ENCODE peak calls at places on chromosome 19, in five cellular contexts. One of them, this sample, is unnamed.

GRCh38 chr19:31139871-31140505 is 209.2 kb downstream of the TSHZ3 start:
- DNase-seq in H1: no peak
- DNase-seq in GM23248: peak; percentile 92
- DNase-seq in mammary epithelial cell: peak; percentile 33
- DNase-seq in fibroblast of lung: peak; percentile 94
- DNase-seq in this sample: peak; percentile 93

GRCh38 chr19:15246198-15246481 is 13.9 kb upstream of the EPHX3 start:
- DNase-seq in H1: no peak
- DNase-seq in GM23248: no peak
- DNase-seq in mammary epithelial cell: no peak
- DNase-seq in fibroblast of lung: no peak
- DNase-seq in this sample: no peak

GRCh38 chr19:40610396-40611064 is 9.4 kb downstream of the LTBP4 start:
- DNase-seq in H1: no peak
- DNase-seq in GM23248: peak; percentile 63
- DNase-seq in mammary epithelial cell: peak; percentile 46
- DNase-seq in fibroblast of lung: no peak
- DNase-seq in this sample: no peak

GRCh38 chr19:6616011-6616410 is 25.1 kb upstream of the CD70 start:
- DNase-seq in H1: no peak
- DNase-seq in GM23248: peak; percentile 84
- DNase-seq in mammary epithelial cell: peak; percentile 91
- DNase-seq in fibroblast of lung: peak; percentile 87
- DNase-seq in this sample: peak; percentile 83

GRCh38 chr19:38266981-38267597 is 2.7 kb downstream of the SPINT2 start:
- DNase-seq in H1: no peak
- DNase-seq in GM23248: peak; percentile 72
- DNase-seq in mammary epithelial cell: peak; percentile 86
- DNase-seq in fibroblast of lung: peak; percentile 73
- DNase-seq in this sample: peak; percentile 68

GRCh38 chr19:11209892-11210655 is 12.7 kb upstream of the KANK2 start:
- DNase-seq in H1: no peak
- DNase-seq in GM23248: no peak
- DNase-seq in mammary epithelial cell: no peak
- DNase-seq in fibroblast of lung: no peak
- DNase-seq in this sample: no peak

GRCh38 chr19:12346896-12347295 is 13.5 kb upstream of the ZNF563 start:
- DNase-seq in H1: no peak
- DNase-seq in GM23248: no peak
- DNase-seq in mammary epithelial cell: no peak
- DNase-seq in fibroblast of lung: no peak
- DNase-seq in this sample: no peak

GRCh38 chr19:5985098-5985783 is 7.3 kb upstream of the RANBP3 start:
- DNase-seq in H1: no peak
- DNase-seq in GM23248: peak; percentile 67
- DNase-seq in mammary epithelial cell: peak; percentile 58
- DNase-seq in fibroblast of lung: peak; percentile 73
- DNase-seq in this sample: peak; percentile 58

GRCh38 chr19:2603320-2603719 is 99.2 kb downstream of the GNG7 start:
- DNase-seq in H1: no peak
- DNase-seq in GM23248: peak; percentile 75
- DNase-seq in mammary epithelial cell: no peak
- DNase-seq in fibroblast of lung: peak; percentile 84
- DNase-seq in this sample: peak; percentile 79

GRCh38 chr19:51531349-51532315 is at the start of gene SIGLEC6:
- DNase-seq in H1: no peak
- DNase-seq in GM23248: no peak
- DNase-seq in mammary epithelial cell: no peak
- DNase-seq in fibroblast of lung: no peak
- DNase-seq in this sample: no peak

GRCh38 chr19:57282011-57282636 is 1.8 kb downstream of the ZNF460 start:
- DNase-seq in H1: no peak
- DNase-seq in GM23248: no peak
- DNase-seq in mammary epithelial cell: peak; percentile 93
- DNase-seq in fibroblast of lung: no peak
- DNase-seq in this sample: no peak

GRCh38 chr19:21474671-21475181 is 30.7 kb upstream of the ZNF429 start:
- DNase-seq in H1: peak; percentile 84
- DNase-seq in GM23248: peak; percentile 72
- DNase-seq in mammary epithelial cell: peak; percentile 64
- DNase-seq in fibroblast of lung: peak; percentile 69
- DNase-seq in this sample: peak; percentile 60

GRCh38 chr19:3275068-3275582 is 50.7 kb downstream of the CELF5 start:
- DNase-seq in H1: peak; percentile 43
- DNase-seq in GM23248: no peak
- DNase-seq in mammary epithelial cell: no peak
- DNase-seq in fibroblast of lung: no peak
- DNase-seq in this sample: no peak

GRCh38 chr19:55549500-55550320 is 4.4 kb upstream of the SBK3 start:
- DNase-seq in H1: no peak
- DNase-seq in GM23248: peak; percentile 91
- DNase-seq in mammary epithelial cell: peak; percentile 65
- DNase-seq in fibroblast of lung: peak; percentile 92
- DNase-seq in this sample: peak; percentile 93

GRCh38 chr19:3275583-3276340 is 51.3 kb downstream of the CELF5 start:
- DNase-seq in H1: peak; percentile 93
- DNase-seq in GM23248: peak; percentile 90
- DNase-seq in mammary epithelial cell: peak; percentile 83
- DNase-seq in fibroblast of lung: peak; percentile 49
- DNase-seq in this sample: peak; percentile 8

GRCh38 chr19:52542984-52543664 is 15.7 kb downstream of the ZNF808 start:
- DNase-seq in H1: no peak
- DNase-seq in GM23248: no peak
- DNase-seq in mammary epithelial cell: no peak
- DNase-seq in fibroblast of lung: peak; percentile 2
- DNase-seq in this sample: no peak

GRCh38 chr19:32350492-32350891 is 5.1 kb downstream of the ZNF507 start:
- DNase-seq in H1: no peak
- DNase-seq in GM23248: no peak
- DNase-seq in mammary epithelial cell: no peak
- DNase-seq in fibroblast of lung: no peak
- DNase-seq in this sample: no peak

GRCh38 chr19:13153627-13154240 is 3.5 kb downstream of the IER2 start:
- DNase-seq in H1: no peak
- DNase-seq in GM23248: peak; percentile 74
- DNase-seq in mammary epithelial cell: no peak
- DNase-seq in fibroblast of lung: peak; percentile 40
- DNase-seq in this sample: peak; percentile 23

GRCh38 chr19:22427587-22428298 is 5.6 kb upstream of the ZNF98 start:
- DNase-seq in H1: no peak
- DNase-seq in GM23248: no peak
- DNase-seq in mammary epithelial cell: no peak
- DNase-seq in fibroblast of lung: no peak
- DNase-seq in this sample: no peak

GRCh38 chr19:11641241-11641640 is 44.0 kb downstream of the ZNF627 start:
- DNase-seq in H1: no peak
- DNase-seq in GM23248: no peak
- DNase-seq in mammary epithelial cell: no peak
- DNase-seq in fibroblast of lung: no peak
- DNase-seq in this sample: no peak

GRCh38 chr19:4439243-4439642 is 18.4 kb downstream of the UBXN6 start:
- DNase-seq in H1: no peak
- DNase-seq in GM23248: no peak
- DNase-seq in mammary epithelial cell: no peak
- DNase-seq in fibroblast of lung: no peak
- DNase-seq in this sample: no peak

GRCh38 chr19:18789883-18790565 is 1.1 kb downstream of the COMP start:
- DNase-seq in H1: peak; percentile 27
- DNase-seq in GM23248: peak; percentile 59
- DNase-seq in mammary epithelial cell: no peak
- DNase-seq in fibroblast of lung: peak; percentile 25
- DNase-seq in this sample: no peak
- TF ChIP-seq EZH2 in H1: no peak
- TF ChIP-seq EZH2 in GM23248: peak; percentile 99
- TF ChIP-seq EZH2 in mammary epithelial cell: no peak
- TF ChIP-seq EZH2 in fibroblast of lung: no peak
- TF ChIP-seq EZH2 in this sample: no peak

DNA sequence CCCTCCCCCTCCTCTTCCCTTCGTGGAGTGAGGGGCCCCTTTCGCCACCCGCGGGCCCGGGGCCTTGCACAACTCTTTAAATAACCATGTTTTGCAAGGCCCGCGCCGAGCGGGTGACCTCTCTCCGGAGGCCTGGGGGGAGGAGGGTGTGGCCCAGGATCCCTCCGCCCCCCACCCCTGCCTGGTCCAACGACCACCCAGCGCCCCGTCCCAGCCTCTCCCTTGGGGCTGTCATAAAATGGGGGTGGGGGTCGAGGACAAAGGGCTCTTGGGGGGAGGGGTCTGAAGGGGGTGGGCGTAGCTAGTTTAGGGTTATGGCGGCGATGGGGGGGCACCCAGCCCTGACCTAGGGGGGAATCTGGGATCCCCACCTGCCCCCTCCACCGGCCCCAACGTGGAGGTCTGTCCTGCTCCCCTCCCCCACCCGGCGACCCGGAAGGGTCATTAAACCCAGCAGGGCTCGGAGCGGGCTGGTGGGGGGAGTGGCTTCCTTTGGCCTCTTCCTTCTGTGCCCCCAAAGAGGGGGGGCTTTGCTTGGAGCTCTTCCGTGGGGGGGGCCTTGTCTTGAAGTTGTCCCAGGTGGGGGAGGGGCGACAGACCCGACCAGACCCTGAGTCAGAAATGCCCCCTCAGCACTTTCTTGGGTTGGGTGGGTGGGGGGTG is 1.3 kb downstream of the ARID3A start:
- DNase-seq in H1: no peak
- DNase-seq in GM23248: peak; percentile 74
- DNase-seq in mammary epithelial cell: no peak
- DNase-seq in fibroblast of lung: no peak
- DNase-seq in this sample: no peak
- H2AFZ ChIP-seq in H1: no peak overlapping the region
- H2AFZ ChIP-seq in GM23248: peak overlapping the region; percentile 39
- H2AFZ ChIP-seq in mammary epithelial cell: no peak overlapping the region
- H2AFZ ChIP-seq in fibroblast of lung: no peak overlapping the region
- H2AFZ ChIP-seq in this sample: no peak overlapping the region

DNA sequence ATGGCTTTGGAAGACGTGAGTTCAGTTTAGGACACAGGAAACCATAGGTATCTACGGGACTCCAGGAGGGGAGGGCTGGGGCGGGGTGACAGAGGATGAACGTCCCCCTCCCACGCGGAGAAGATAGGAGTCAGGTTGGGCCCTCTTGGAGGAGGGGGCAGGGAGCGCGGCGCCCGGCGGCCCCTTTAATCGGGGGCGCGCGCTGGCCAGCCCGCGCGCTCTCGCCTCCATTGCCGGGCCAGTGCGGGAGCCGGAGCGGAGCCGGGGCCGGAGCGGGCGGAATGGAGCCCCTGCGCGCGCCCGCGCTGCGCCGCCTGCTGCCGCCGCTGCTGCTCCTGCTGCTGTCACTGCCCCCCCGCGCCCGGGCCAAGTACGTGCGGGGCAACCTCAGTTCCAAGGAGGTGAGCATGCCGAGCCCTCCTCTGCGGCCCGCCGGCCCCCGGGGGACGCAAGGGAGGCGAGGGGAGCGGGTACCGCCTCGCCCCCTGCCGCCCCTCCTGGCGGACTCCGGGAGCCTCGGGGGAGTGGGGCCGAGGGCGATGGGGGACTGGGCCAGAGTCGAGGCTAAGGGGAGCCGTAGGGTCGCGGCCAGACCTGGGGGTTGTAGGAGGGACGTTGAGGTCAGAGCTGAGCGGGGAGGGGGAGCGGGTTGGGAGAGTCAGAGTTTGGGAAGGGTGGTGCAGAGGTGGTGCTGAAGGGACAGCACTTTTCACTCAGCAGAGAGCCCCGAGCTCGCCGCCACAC is at the start of gene TMEM145:
- DNase-seq in H1: no peak
- DNase-seq in GM23248: peak; percentile 77
- DNase-seq in mammary epithelial cell: peak; percentile 24
- DNase-seq in fibroblast of lung: peak; percentile 59
- DNase-seq in this sample: peak; percentile 41
- TF ChIP-seq EZH2 in H1: no peak
- TF ChIP-seq EZH2 in GM23248: no peak
- TF ChIP-seq EZH2 in mammary epithelial cell: no peak
- TF ChIP-seq EZH2 in fibroblast of lung: no peak
- TF ChIP-seq EZH2 in this sample: peak; percentile 47

DNA sequence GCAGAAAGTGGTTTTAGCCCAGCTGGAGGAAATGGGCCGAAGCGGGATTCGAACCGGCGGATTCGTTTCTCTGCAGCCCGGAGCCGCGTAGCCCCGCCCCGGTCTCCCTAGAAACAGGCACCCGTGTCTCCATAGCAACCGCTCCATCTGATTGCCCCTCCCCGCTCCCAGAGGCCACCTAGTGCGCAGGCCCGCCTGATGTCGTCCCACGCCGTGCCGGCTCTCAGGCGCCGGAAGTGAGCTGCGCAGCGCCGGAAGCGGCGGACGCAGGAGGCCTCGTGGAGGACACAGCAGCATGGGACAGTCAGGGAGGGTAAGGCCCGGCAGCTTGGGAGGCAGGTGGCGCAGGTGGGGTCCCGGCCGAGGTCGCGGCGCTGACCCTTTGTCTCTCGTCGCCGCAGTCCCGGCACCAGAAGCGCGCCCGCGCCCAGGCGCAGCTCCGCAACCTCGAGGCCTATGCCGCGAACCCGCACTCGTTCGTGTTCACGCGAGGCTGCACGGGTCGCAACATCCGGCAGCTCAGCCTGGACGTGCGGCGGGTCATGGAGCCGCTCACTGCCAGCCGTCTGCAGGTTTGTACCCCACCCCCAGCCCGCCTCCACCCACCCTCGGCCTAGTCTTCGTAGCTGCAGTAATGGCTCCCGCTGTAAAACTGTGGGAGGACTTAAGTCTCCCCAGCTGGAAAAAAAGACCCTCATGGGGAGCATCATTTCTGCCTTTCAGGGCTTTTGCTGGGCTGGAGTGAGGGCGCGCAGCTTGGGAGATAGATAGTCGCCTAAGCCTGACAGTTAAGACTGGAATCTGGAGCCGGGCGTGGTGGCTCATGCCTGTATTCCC is at the start of gene PPAN:
- DNase-seq in H1: peak; percentile 90
- DNase-seq in GM23248: peak; percentile 100
- DNase-seq in mammary epithelial cell: peak; percentile 96
- DNase-seq in fibroblast of lung: peak; percentile 96
- DNase-seq in this sample: peak; percentile 92
- H2AFZ ChIP-seq in H1: peak within 1 kb of the TSS; percentile 20
- H2AFZ ChIP-seq in GM23248: peak within 1 kb of the TSS; percentile 66
- H2AFZ ChIP-seq in mammary epithelial cell: peak within 1 kb of the TSS; percentile 78
- H2AFZ ChIP-seq in fibroblast of lung: peak within 1 kb of the TSS; percentile 51
- H2AFZ ChIP-seq in this sample: peak within 1 kb of the TSS; percentile 70

GRCh38 chr19:7690779-7691258 is 10.2 kb downstream of the TRAPPC5 start:
- DNase-seq in H1: no peak
- DNase-seq in GM23248: no peak
- DNase-seq in mammary epithelial cell: no peak
- DNase-seq in fibroblast of lung: no peak
- DNase-seq in this sample: no peak
- TF ChIP-seq EZH2 in H1: no peak
- TF ChIP-seq EZH2 in GM23248: no peak
- TF ChIP-seq EZH2 in mammary epithelial cell: no peak
- TF ChIP-seq EZH2 in fibroblast of lung: no peak
- TF ChIP-seq EZH2 in this sample: no peak

This sample was measured in astrocyte.